ENCODE peak calls at places on chromosomes 6 and 20, in seven cellular contexts. X, M, Z, V, A, G and H are unnamed samples.
A peak's percentile ranks its signal among the peaks of the same experiment; 100 is the strongest.

GRCh38 chr6:16700202-16700997 is 60.9 kb downstream of the ATXN1 start:
- DNase-seq in A (no peak), V (no peak), Z (peak; percentile 63), M (peak; percentile 60), G (no peak), X (no peak), H (no peak)

GRCh38 chr6:87139236-87139635 is 16.1 kb upstream of the ZNF292 start:
- DNase-seq in A (peak; percentile 39), Z (peak; percentile 32), X (peak; percentile 83), V (peak; percentile 67), M (peak; percentile 71), G (no peak), H (no peak)

GRCh38 chr6:144667517-144667916 is 382.4 kb downstream of the UTRN start:
- DNase-seq in G (no peak), A (no peak), M (no peak), V (no peak), X (no peak), Z (no peak), H (no peak)

GRCh38 chr6:129646617-129647016 is 63.4 kb downstream of the ARHGAP18 start:
- DNase-seq in G (no peak), A (no peak), X (peak; percentile 39), Z (no peak), V (peak; percentile 66), M (no peak), H (no peak)

GRCh38 chr6:107982511-107982910 is 24.5 kb upstream of the SEC63 start:
- DNase-seq in M (no peak), A (no peak), Z (no peak), X (no peak), G (no peak), V (no peak), H (no peak)

GRCh38 chr6:30870546-30870945 is 13.8 kb upstream of the DDR1 start:
- DNase-seq in V (no peak), M (no peak), X (no peak), Z (no peak), A (no peak), G (no peak), H (no peak)

GRCh38 chr6:21922086-21922485 is 328.5 kb downstream of the SOX4 start:
- DNase-seq in M (no peak), X (peak; percentile 27), G (no peak), A (no peak), Z (peak; percentile 41), V (no peak), H (no peak)

GRCh38 chr20:43015566-43015965 is 174.1 kb downstream of the PTPRT start:
- DNase-seq in A (no peak), G (no peak), M (no peak), Z (no peak), V (no peak), X (no peak), H (no peak)

GRCh38 chr20:56710577-56711465 is 81.7 kb downstream of the TFAP2C start:
- DNase-seq in G (peak; percentile 4), M (no peak), Z (peak; percentile 30), A (no peak), X (peak; percentile 67), V (peak; percentile 38), H (no peak)

GRCh38 chr20:4090756-4091331 is 75.5 kb upstream of the RNF24 start:
- DNase-seq in G (no peak), V (peak; percentile 67), A (no peak), M (no peak), X (peak; percentile 67), Z (peak; percentile 71), H (no peak)

GRCh38 chr20:62719250-62719945 is 10.8 kb downstream of the NTSR1 start:
- DNase-seq in M (no peak), X (no peak), Z (no peak), G (no peak), A (no peak), V (no peak), H (no peak)

GRCh38 chr6:111996159-111996558 is 57.7 kb upstream of the CCN6 start:
- DNase-seq in M (no peak), G (no peak), X (no peak), A (no peak), Z (no peak), V (no peak), H (no peak)

GRCh38 chr6:109455502-109456282 is at the start of gene MICAL1:
- DNase-seq in A (peak; percentile 79), V (peak; percentile 57), Z (peak; percentile 71), G (no peak), X (peak; percentile 40), M (peak; percentile 81), H (peak; percentile 90)

GRCh38 chr20:34544109-34544793 is 14.3 kb upstream of the MAP1LC3A start:
- DNase-seq in X (peak; percentile 16), G (no peak), M (no peak), V (no peak), A (peak; percentile 22), Z (no peak), H (no peak)

GRCh38 chr6:154187203-154187602 is 148.2 kb downstream of the OPRM1 start:
- DNase-seq in G (no peak), X (no peak), Z (no peak), V (no peak), M (no peak), A (no peak), H (no peak)

GRCh38 chr20:57386762-57387161 is 4.4 kb upstream of the RBM38 start:
- DNase-seq in V (no peak), A (no peak), G (no peak), Z (no peak), M (no peak), X (no peak), H (no peak)

GRCh38 chr6:113397229-113397628 is 459.9 kb upstream of the MARCKS start:
- DNase-seq in X (peak; percentile 46), Z (peak; percentile 12), G (no peak), A (no peak), M (no peak), V (peak; percentile 27), H (no peak)

GRCh38 chr6:3381233-3382065 is 75.4 kb downstream of the SLC22A23 start:
- DNase-seq in A (no peak), M (no peak), V (no peak), X (no peak), G (no peak), Z (no peak), H (peak; percentile 79)

GRCh38 chr6:111626446-111626845 is 20.8 kb upstream of the TRAF3IP2 start:
- DNase-seq in Z (no peak), A (peak; percentile 44), X (no peak), M (no peak), G (no peak), V (no peak), H (no peak)

GRCh38 chr20:6588296-6588695 is 179.2 kb upstream of the BMP2 start:
- DNase-seq in A (no peak), Z (peak; percentile 78), G (no peak), V (no peak), M (no peak), X (peak; percentile 61), H (no peak)

GRCh38 chr20:31966991-31967655 is 828 bp upstream of the XKR7 start:
- DNase-seq in M (no peak), X (no peak), Z (no peak), V (no peak), G (no peak), A (no peak), H (no peak)

GRCh38 chr20:24578605-24579004 is 109.2 kb downstream of the SYNDIG1 start:
- DNase-seq in M (no peak), Z (no peak), V (no peak), G (no peak), X (no peak), A (no peak), H (no peak)

GRCh38 chr6:74256387-74257180 is 560.6 kb downstream of the CD109 start:
- DNase-seq in V (peak; percentile 56), X (no peak), Z (no peak), M (no peak), G (no peak), A (no peak), H (no peak)

GRCh38 chr6:132114201-132114860 is 163.2 kb upstream of the CCN2 start:
- DNase-seq in A (no peak), G (no peak), Z (peak; percentile 75), M (no peak), X (no peak), V (no peak), H (no peak)

GRCh38 chr20:49615401-49616153 is 47.6 kb upstream of the PTGIS start:
- DNase-seq in V (no peak), Z (peak; percentile 34), G (no peak), M (no peak), A (no peak), X (no peak), H (peak; percentile 68)

GRCh38 chr6:166202321-166202733 is 34.7 kb upstream of the TBXT start:
- DNase-seq in V (no peak), G (no peak), A (no peak), M (no peak), X (no peak), Z (no peak), H (no peak)

GRCh38 chr6:21935561-21936028 is 342.0 kb downstream of the SOX4 start:
- DNase-seq in A (no peak), X (peak; percentile 82), M (no peak), V (peak; percentile 64), G (no peak), Z (peak; percentile 62), H (no peak)

GRCh38 chr6:147950623-147950987 is 392.0 kb upstream of the SASH1 start:
- DNase-seq in A (no peak), X (peak; percentile 79), G (no peak), V (peak; percentile 83), Z (no peak), M (no peak), H (no peak)

GRCh38 chr6:41733707-41734665 is 1.4 kb downstream of the TFEB start:
- DNase-seq in X (peak; percentile 83), G (no peak), M (peak; percentile 75), Z (peak; percentile 84), V (peak; percentile 82), A (peak; percentile 67), H (peak; percentile 77)

GRCh38 chr6:117352466-117353081 is 73.2 kb downstream of the ROS1 start:
- DNase-seq in Z (no peak), V (peak; percentile 20), A (no peak), X (peak; percentile 64), G (no peak), M (no peak), H (no peak)

GRCh38 chr20:51159303-51159702 is 136.4 kb upstream of the KCNG1 start:
- DNase-seq in Z (no peak), V (no peak), X (no peak), M (no peak), G (no peak), A (no peak), H (no peak)